ENCODE peak calls at places on chromosome 13, in seven cellular contexts. S is sigmoid colon, L is foreskin fibroblast, H is lung, T is RWPE2, Y is skeletal muscle cell, B is thoracic aorta. O is an unnamed sample.

GRCh38 chr13:110179116-110179857 is 127.7 kb downstream of the COL4A1 start:
- DNase-seq in S (peak), L (no peak), H (no peak), T (no peak), Y (no peak), B (no peak), O (no peak)

GRCh38 chr13:28718538-28719226 is at the start of gene SLC46A3:
- DNase-seq in S (peak), L (peak), H (peak), T (peak), Y (peak), B (peak), O (peak)

GRCh38 chr13:46552302-46552680 is 679 bp upstream of the LRCH1 start:
- DNase-seq in S (no peak), L (no peak), H (no peak), T (no peak), Y (no peak), B (no peak), O (peak)

GRCh38 chr13:64817721-64818120 is 2412.4 kb downstream of the PCDH9 start:
- DNase-seq in S (no peak), L (peak), H (no peak), T (no peak), Y (no peak), B (no peak), O (no peak)

GRCh38 chr13:23558675-23559536 is 11.3 kb upstream of the TNFRSF19 start:
- DNase-seq in S (peak), L (peak), H (peak), T (no peak), Y (peak), B (no peak), O (no peak)

GRCh38 chr13:40074338-40074737 is 418.9 kb downstream of the COG6 start:
- DNase-seq in S (no peak), L (no peak), H (no peak), T (no peak), Y (no peak), B (no peak), O (no peak)

GRCh38 chr13:42892760-42893159 is 99.3 kb downstream of the EPSTI1 start:
- DNase-seq in S (no peak), L (peak), H (no peak), T (no peak), Y (peak), B (no peak), O (no peak)

GRCh38 chr13:113342820-113343691 is 20.9 kb downstream of the GRTP1 start:
- DNase-seq in S (no peak), L (no peak), H (no peak), T (no peak), Y (no peak), B (no peak), O (no peak)

GRCh38 chr13:32446778-32447465 is 19.0 kb upstream of the N4BP2L1 start:
- DNase-seq in S (no peak), L (no peak), H (no peak), T (no peak), Y (no peak), B (no peak), O (no peak)

GRCh38 chr13:41596190-41596589 is 138.8 kb downstream of the RGCC start:
- DNase-seq in S (no peak), L (no peak), H (no peak), T (no peak), Y (no peak), B (no peak), O (no peak)

GRCh38 chr13:51823861-51824260 is 19.9 kb upstream of the DHRS12 start:
- DNase-seq in S (no peak), L (peak), H (no peak), T (no peak), Y (no peak), B (no peak), O (no peak)
- H3K4me3 ChIP-seq in S (no peak), L (no peak), H (no peak), T (no peak), Y (no peak), B (no peak), O (peak)

GRCh38 chr13:26186995-26187394 is 35.1 kb downstream of the RNF6 start:
- DNase-seq in S (no peak), L (peak), H (no peak), T (no peak), Y (no peak), B (no peak), O (no peak)
- H3K4me3 ChIP-seq in S (peak), L (peak), H (peak), T (peak), Y (peak), B (peak), O (peak)

GRCh38 chr13:106528711-106529414 is 6.6 kb downstream of the EFNB2 start:
- DNase-seq in S (no peak), L (no peak), H (no peak), T (no peak), Y (no peak), B (no peak), O (no peak)

GRCh38 chr13:106530209-106530906 is 5.1 kb downstream of the EFNB2 start:
- DNase-seq in S (no peak), L (peak), H (no peak), T (no peak), Y (no peak), B (no peak), O (no peak)

GRCh38 chr13:106529415-106530208 is 5.8 kb downstream of the EFNB2 start:
- DNase-seq in S (no peak), L (no peak), H (no peak), T (no peak), Y (no peak), B (no peak), O (no peak)

GRCh38 chr13:106532111-106532929 is 3.1 kb downstream of the EFNB2 start:
- DNase-seq in S (no peak), L (peak), H (no peak), T (no peak), Y (no peak), B (no peak), O (no peak)

GRCh38 chr13:106530907-106531520 is 4.4 kb downstream of the EFNB2 start:
- DNase-seq in S (no peak), L (no peak), H (no peak), T (no peak), Y (no peak), B (no peak), O (no peak)
- H3K4me3 ChIP-seq in S (no peak), L (peak), H (peak), T (no peak), Y (peak), B (peak), O (no peak)

GRCh38 chr13:71863249-71863648 is 3.8 kb downstream of the DACH1 start:
- DNase-seq in S (no peak), L (no peak), H (no peak), T (no peak), Y (no peak), B (no peak), O (no peak)
- H3K4me3 ChIP-seq in S (no peak), L (no peak), H (no peak), T (no peak), Y (no peak), B (no peak), O (no peak)

GRCh38 chr13:112055032-112055416 is 11.9 kb upstream of the SOX1 start:
- DNase-seq in S (no peak), L (no peak), H (no peak), T (no peak), Y (no peak), B (no peak), O (no peak)

GRCh38 chr13:112052213-112052612 is 14.7 kb upstream of the SOX1 start:
- DNase-seq in S (no peak), L (no peak), H (no peak), T (no peak), Y (no peak), B (no peak), O (no peak)

GRCh38 chr13:112054616-112055015 is 12.3 kb upstream of the SOX1 start:
- DNase-seq in S (no peak), L (no peak), H (no peak), T (no peak), Y (no peak), B (no peak), O (no peak)

GRCh38 chr13:112053744-112054615 is 13.0 kb upstream of the SOX1 start:
- DNase-seq in S (no peak), L (no peak), H (no peak), T (no peak), Y (no peak), B (no peak), O (no peak)

DNA sequence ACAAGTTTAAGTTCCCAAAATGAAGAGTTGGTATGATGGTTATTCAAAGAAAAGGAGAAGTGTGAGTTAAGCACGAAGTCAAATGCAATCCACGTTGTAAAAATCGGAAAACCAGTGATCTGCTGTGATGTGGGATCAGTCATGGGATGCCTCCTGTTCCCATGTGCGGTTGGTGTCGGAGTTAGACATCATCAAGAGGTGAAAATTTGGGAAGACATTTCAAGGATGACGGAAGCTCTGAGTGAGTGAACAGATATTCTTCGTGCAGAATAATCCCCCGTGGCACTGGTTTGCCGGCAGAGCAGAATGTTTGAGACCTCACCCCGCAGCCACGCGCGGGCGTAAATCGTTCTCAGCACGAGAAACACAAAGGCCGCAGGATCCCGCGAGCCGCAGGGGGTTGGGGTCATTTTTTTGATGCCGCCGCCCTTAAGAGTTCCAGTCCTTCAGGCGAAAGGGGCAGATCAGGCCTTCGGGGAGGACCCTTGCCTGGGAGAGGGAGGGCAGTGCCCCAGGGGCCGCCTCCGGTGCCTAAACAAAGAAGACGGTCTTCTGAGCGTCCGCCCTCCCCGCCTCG is 13.7 kb upstream of the SOX1 start:
- DNase-seq in S (no peak), L (no peak), H (no peak), T (no peak), Y (no peak), B (no peak), O (no peak)
- H3K4me3 ChIP-seq in S (no peak), L (no peak), H (no peak), T (no peak), Y (no peak), B (no peak), O (no peak)

GRCh38 chr13:24931450-24932217 is 164.3 kb upstream of the PABPC3 start:
- DNase-seq in S (no peak), L (no peak), H (no peak), T (no peak), Y (no peak), B (no peak), O (no peak)
- H3K4me3 ChIP-seq in S (peak), L (peak), H (no peak), T (no peak), Y (peak), B (peak), O (no peak)

GRCh38 chr13:112240076-112240475 is 136.1 kb upstream of the SPACA7 start:
- DNase-seq in S (no peak), L (no peak), H (no peak), T (no peak), Y (no peak), B (no peak), O (no peak)
- H3K4me3 ChIP-seq in S (no peak), L (no peak), H (no peak), T (no peak), Y (no peak), B (no peak), O (no peak)

DNA sequence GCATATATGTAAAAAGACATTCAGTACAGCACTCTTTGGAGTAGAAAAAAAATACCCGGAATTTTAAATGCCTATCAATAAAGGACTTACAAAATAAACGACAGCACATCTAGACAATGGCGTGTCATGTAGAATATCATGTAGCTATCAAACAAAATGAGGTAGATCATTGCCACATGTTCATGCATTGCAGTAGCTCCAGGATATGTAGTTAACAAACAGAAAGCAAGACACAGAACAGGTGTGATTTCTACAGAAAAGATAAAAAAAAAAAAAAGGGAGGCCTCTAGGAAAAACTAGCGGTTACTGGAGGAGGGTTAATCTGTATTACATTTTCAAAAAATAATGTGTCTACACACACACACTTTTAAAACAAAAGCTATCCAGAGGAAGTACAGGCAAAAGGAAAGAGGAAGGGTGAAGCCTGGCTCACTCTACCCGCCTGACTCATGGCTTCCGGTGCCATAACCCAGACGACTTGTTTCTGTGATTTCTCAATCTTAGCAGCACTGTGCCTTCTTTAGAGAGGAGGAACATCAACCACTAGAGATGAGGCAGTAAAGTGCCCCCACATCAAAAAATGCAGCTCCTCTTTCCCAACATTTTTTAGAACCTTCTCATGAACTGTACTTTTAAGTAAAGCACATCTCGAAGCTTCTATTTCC is 6.9 kb downstream of the KCTD12 start:
- DNase-seq in S (peak), L (peak), H (peak), T (no peak), Y (peak), B (peak), O (peak)
- H3K4me3 ChIP-seq in S (no peak), L (no peak), H (no peak), T (no peak), Y (no peak), B (peak), O (peak)